ENCODE peak calls at places on chromosomes 5 and 9, in four cellular contexts. One of them, this sample, is unnamed.

GRCh38 chr9:82593436-82593835 is 469.5 kb downstream of the RASEF start:
- DNase-seq in sigmoid colon: no peak
- DNase-seq in cardiac muscle cell: no peak
- DNase-seq in heart left ventricle: no peak
- DNase-seq in this sample: no peak

GRCh38 chr5:67813879-67814539 is 401.5 kb upstream of the PIK3R1 start:
- DNase-seq in sigmoid colon: no peak
- DNase-seq in cardiac muscle cell: peak; percentile 90
- DNase-seq in heart left ventricle: no peak
- DNase-seq in this sample: peak; percentile 42

GRCh38 chr5:31149072-31149471 is 44.4 kb upstream of the CDH6 start:
- DNase-seq in sigmoid colon: no peak
- DNase-seq in cardiac muscle cell: peak; percentile 33
- DNase-seq in heart left ventricle: no peak
- DNase-seq in this sample: no peak

GRCh38 chr5:80255425-80255751 is 460 bp downstream of the SERINC5 start:
- DNase-seq in sigmoid colon: peak; percentile 88
- DNase-seq in cardiac muscle cell: peak; percentile 68
- DNase-seq in heart left ventricle: peak; percentile 68
- DNase-seq in this sample: peak; percentile 49

GRCh38 chr5:150671509-150672236 is 10.6 kb downstream of the MYOZ3 start:
- DNase-seq in sigmoid colon: no peak
- DNase-seq in cardiac muscle cell: peak; percentile 18
- DNase-seq in heart left ventricle: peak; percentile 23
- DNase-seq in this sample: no peak

GRCh38 chr5:137402436-137403187 is 96.5 kb downstream of the SPOCK1 start:
- DNase-seq in sigmoid colon: no peak
- DNase-seq in cardiac muscle cell: no peak
- DNase-seq in heart left ventricle: no peak
- DNase-seq in this sample: no peak

GRCh38 chr9:79974806-79975422 is 403.1 kb downstream of the TLE4 start:
- DNase-seq in sigmoid colon: no peak
- DNase-seq in cardiac muscle cell: no peak
- DNase-seq in heart left ventricle: no peak
- DNase-seq in this sample: no peak

GRCh38 chr5:174067499-174067898 is 22.0 kb downstream of the NSG2 start:
- DNase-seq in sigmoid colon: no peak
- DNase-seq in cardiac muscle cell: no peak
- DNase-seq in heart left ventricle: no peak
- DNase-seq in this sample: no peak

GRCh38 chr9:89528540-89528939 is 30.6 kb upstream of the SEMA4D start:
- DNase-seq in sigmoid colon: no peak
- DNase-seq in cardiac muscle cell: no peak
- DNase-seq in heart left ventricle: no peak
- DNase-seq in this sample: no peak

GRCh38 chr5:122661496-122662180 is 113.2 kb upstream of the SNX2 start:
- DNase-seq in sigmoid colon: no peak
- DNase-seq in cardiac muscle cell: peak; percentile 80
- DNase-seq in heart left ventricle: no peak
- DNase-seq in this sample: peak; percentile 45

GRCh38 chr5:38808666-38809343 is 37.0 kb upstream of the OSMR start:
- DNase-seq in sigmoid colon: no peak
- DNase-seq in cardiac muscle cell: no peak
- DNase-seq in heart left ventricle: no peak
- DNase-seq in this sample: no peak

GRCh38 chr5:139445325-139446170 is 6.2 kb upstream of the DNAJC18 start:
- DNase-seq in sigmoid colon: no peak
- DNase-seq in cardiac muscle cell: peak; percentile 89
- DNase-seq in heart left ventricle: no peak
- DNase-seq in this sample: peak; percentile 73

GRCh38 chr5:75366787-75367186 is 29.8 kb downstream of the HMGCR start:
- DNase-seq in sigmoid colon: no peak
- DNase-seq in cardiac muscle cell: no peak
- DNase-seq in heart left ventricle: no peak
- DNase-seq in this sample: no peak

GRCh38 chr9:135336722-135337490 is 142.7 kb upstream of the PPP1R26 start:
- DNase-seq in sigmoid colon: no peak
- DNase-seq in cardiac muscle cell: no peak
- DNase-seq in heart left ventricle: peak; percentile 1
- DNase-seq in this sample: no peak

GRCh38 chr9:108704156-108704852 is 151.5 kb downstream of the ACTL7B start:
- DNase-seq in sigmoid colon: no peak
- DNase-seq in cardiac muscle cell: peak; percentile 55
- DNase-seq in heart left ventricle: no peak
- DNase-seq in this sample: peak; percentile 2

GRCh38 chr5:62029303-62029702 is 276.7 kb upstream of the KIF2A start:
- DNase-seq in sigmoid colon: no peak
- DNase-seq in cardiac muscle cell: no peak
- DNase-seq in heart left ventricle: no peak
- DNase-seq in this sample: peak; percentile 64

GRCh38 chr9:70420267-70421019 is 6.0 kb upstream of the KLF9 start:
- DNase-seq in sigmoid colon: peak; percentile 99
- DNase-seq in cardiac muscle cell: peak; percentile 99
- DNase-seq in heart left ventricle: peak; percentile 97
- DNase-seq in this sample: peak; percentile 80

GRCh38 chr5:112689510-112689909 is 48.2 kb upstream of the APC start:
- DNase-seq in sigmoid colon: no peak
- DNase-seq in cardiac muscle cell: peak; percentile 32
- DNase-seq in heart left ventricle: no peak
- DNase-seq in this sample: no peak

GRCh38 chr5:1299511-1299850 is 4.6 kb upstream of the TERT start:
- DNase-seq in sigmoid colon: peak; percentile 52
- DNase-seq in cardiac muscle cell: no peak
- DNase-seq in heart left ventricle: no peak
- DNase-seq in this sample: no peak

GRCh38 chr9:7370378-7370777 is 429.2 kb downstream of the DMAC1 start:
- DNase-seq in sigmoid colon: no peak
- DNase-seq in cardiac muscle cell: peak; percentile 30
- DNase-seq in heart left ventricle: no peak
- DNase-seq in this sample: no peak

GRCh38 chr5:139190125-139190524 is 8.0 kb downstream of the SIL1 start:
- DNase-seq in sigmoid colon: peak; percentile 27
- DNase-seq in cardiac muscle cell: peak; percentile 92
- DNase-seq in heart left ventricle: no peak
- DNase-seq in this sample: peak; percentile 84

GRCh38 chr5:74543162-74543995 is 97.1 kb downstream of the ENC1 start:
- DNase-seq in sigmoid colon: no peak
- DNase-seq in cardiac muscle cell: peak; percentile 89
- DNase-seq in heart left ventricle: no peak
- DNase-seq in this sample: peak; percentile 84

GRCh38 chr5:135691116-135691515 is 112.3 kb upstream of the CXCL14 start:
- DNase-seq in sigmoid colon: no peak
- DNase-seq in cardiac muscle cell: no peak
- DNase-seq in heart left ventricle: no peak
- DNase-seq in this sample: no peak

GRCh38 chr5:14400085-14400484 is 181.5 kb upstream of the OTULINL start:
- DNase-seq in sigmoid colon: no peak
- DNase-seq in cardiac muscle cell: peak; percentile 55
- DNase-seq in heart left ventricle: no peak
- DNase-seq in this sample: peak; percentile 72
- H3K4me3 ChIP-seq in sigmoid colon: no peak overlapping the region
- H3K4me3 ChIP-seq in cardiac muscle cell: no peak overlapping the region
- H3K4me3 ChIP-seq in heart left ventricle: no peak overlapping the region
- H3K4me3 ChIP-seq in this sample: no peak overlapping the region

GRCh38 chr9:27527702-27528277 is 1.8 kb downstream of the MOB3B start:
- DNase-seq in sigmoid colon: no peak
- DNase-seq in cardiac muscle cell: no peak
- DNase-seq in heart left ventricle: no peak
- DNase-seq in this sample: no peak
- H3K4me3 ChIP-seq in sigmoid colon: peak overlapping the region; percentile 74
- H3K4me3 ChIP-seq in cardiac muscle cell: peak overlapping the region; percentile 51
- H3K4me3 ChIP-seq in heart left ventricle: peak overlapping the region; percentile 80
- H3K4me3 ChIP-seq in this sample: peak overlapping the region; percentile 63

DNA sequence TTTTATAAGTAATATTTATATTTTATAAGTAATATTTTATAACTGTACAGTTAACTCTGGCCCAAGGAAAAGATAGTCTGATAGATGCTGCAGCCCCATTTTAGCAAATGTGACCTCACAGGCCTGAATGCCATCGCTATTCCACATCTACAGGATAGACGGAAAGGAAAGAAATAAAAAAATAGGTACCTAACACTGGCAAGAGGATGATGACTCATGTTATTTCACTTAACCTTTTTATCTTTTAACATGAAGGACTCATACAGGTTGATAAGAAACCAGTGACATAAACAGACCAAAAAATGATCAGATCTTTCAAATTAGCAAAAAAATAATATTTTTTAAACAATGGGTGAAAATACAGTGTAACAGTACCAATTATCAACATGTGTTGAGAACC is 2.7 kb downstream of the CD274 start:
- DNase-seq in sigmoid colon: no peak
- DNase-seq in cardiac muscle cell: no peak
- DNase-seq in heart left ventricle: no peak
- DNase-seq in this sample: no peak
- H3K4me3 ChIP-seq in sigmoid colon: no peak overlapping the region
- H3K4me3 ChIP-seq in cardiac muscle cell: no peak overlapping the region
- H3K4me3 ChIP-seq in heart left ventricle: peak overlapping the region; percentile 62
- H3K4me3 ChIP-seq in this sample: no peak overlapping the region

GRCh38 chr5:88758584-88758983 is 124.4 kb downstream of the MEF2C start:
- DNase-seq in sigmoid colon: no peak
- DNase-seq in cardiac muscle cell: no peak
- DNase-seq in heart left ventricle: no peak
- DNase-seq in this sample: no peak

GRCh38 chr5:88756953-88757352 is 126.0 kb downstream of the MEF2C start:
- DNase-seq in sigmoid colon: no peak
- DNase-seq in cardiac muscle cell: no peak
- DNase-seq in heart left ventricle: no peak
- DNase-seq in this sample: no peak

GRCh38 chr5:88761939-88762338 is 121.0 kb downstream of the MEF2C start:
- DNase-seq in sigmoid colon: no peak
- DNase-seq in cardiac muscle cell: no peak
- DNase-seq in heart left ventricle: no peak
- DNase-seq in this sample: no peak

GRCh38 chr5:88760512-88760911 is 122.5 kb downstream of the MEF2C start:
- DNase-seq in sigmoid colon: no peak
- DNase-seq in cardiac muscle cell: no peak
- DNase-seq in heart left ventricle: no peak
- DNase-seq in this sample: no peak

DNA sequence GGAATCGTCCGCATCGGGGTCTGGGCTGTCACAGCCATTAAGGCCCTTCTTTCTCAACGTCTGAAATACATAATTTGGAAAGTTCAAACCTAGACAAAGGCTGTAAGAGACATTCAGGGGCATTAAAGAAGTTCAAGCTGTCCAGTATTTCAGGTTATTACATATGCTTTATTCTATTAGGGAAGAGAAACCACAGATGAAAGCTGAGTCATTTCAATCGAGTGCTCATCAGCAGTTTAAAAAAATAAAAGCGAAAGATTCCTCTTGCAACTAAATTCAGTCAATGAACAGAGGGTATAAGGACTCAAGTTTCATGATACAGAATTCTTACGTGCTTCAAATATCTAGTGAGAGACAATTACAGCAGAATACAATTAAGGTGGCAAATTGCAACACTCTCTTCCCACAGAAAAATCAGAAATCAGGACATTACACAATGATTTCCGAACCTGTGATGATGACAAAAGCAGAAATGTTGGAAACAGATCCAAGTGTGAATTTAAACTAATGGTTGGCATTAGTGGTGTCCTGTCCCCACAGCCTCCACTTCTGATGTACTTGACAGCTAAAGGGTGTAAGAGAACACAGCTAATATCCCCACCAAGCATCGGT is 121.6 kb downstream of the MEF2C start:
- DNase-seq in sigmoid colon: no peak
- DNase-seq in cardiac muscle cell: peak; percentile 19
- DNase-seq in heart left ventricle: no peak
- DNase-seq in this sample: peak; percentile 6
- H3K4me3 ChIP-seq in sigmoid colon: no peak overlapping the region
- H3K4me3 ChIP-seq in cardiac muscle cell: no peak overlapping the region
- H3K4me3 ChIP-seq in heart left ventricle: peak overlapping the region; percentile 18
- H3K4me3 ChIP-seq in this sample: no peak overlapping the region

DNA sequence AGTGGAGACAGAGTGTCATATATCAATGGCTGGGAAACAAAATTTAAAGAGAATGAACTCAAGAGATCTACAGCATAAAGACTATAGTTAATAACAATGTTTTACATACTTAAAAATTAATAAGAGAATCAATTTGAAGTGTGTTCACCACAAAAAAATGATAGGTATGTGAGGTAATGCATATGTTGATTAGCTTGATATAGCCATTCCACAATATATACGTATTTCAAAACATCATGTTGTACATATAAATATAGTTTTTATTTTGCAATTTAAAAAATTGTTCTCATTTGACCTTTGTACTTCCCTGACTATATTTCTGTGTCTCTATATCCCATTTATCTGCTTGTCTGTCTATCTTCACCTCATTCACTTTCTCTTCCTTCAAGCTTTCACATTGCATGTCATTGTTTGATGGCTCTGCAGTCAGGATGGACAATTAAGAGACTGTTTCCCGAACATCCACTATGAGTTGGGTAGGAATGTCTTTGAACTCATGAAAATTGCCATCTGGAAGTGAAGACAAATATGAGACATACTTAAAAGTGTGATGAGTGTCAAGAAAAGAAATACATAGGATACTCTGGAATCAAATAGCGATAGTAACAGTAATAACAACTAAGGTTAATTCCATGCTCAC is 359.9 kb upstream of the ACTBL2 start:
- DNase-seq in sigmoid colon: no peak
- DNase-seq in cardiac muscle cell: no peak
- DNase-seq in heart left ventricle: no peak
- DNase-seq in this sample: no peak
- H3K4me3 ChIP-seq in sigmoid colon: no peak overlapping the region
- H3K4me3 ChIP-seq in cardiac muscle cell: no peak overlapping the region
- H3K4me3 ChIP-seq in heart left ventricle: no peak overlapping the region
- H3K4me3 ChIP-seq in this sample: no peak overlapping the region

GRCh38 chr5:179732918-179733763 is 519 bp downstream of the MAML1 start:
- DNase-seq in sigmoid colon: peak; percentile 71
- DNase-seq in cardiac muscle cell: peak; percentile 33
- DNase-seq in heart left ventricle: peak; percentile 30
- DNase-seq in this sample: peak; percentile 7

GRCh38 chr5:179732412-179732917 is at the start of gene MAML1:
- DNase-seq in sigmoid colon: peak; percentile 100
- DNase-seq in cardiac muscle cell: peak; percentile 100
- DNase-seq in heart left ventricle: peak; percentile 100
- DNase-seq in this sample: peak; percentile 100

GRCh38 chr5:179733764-179734126 is 1.1 kb downstream of the MAML1 start:
- DNase-seq in sigmoid colon: no peak
- DNase-seq in cardiac muscle cell: no peak
- DNase-seq in heart left ventricle: no peak
- DNase-seq in this sample: no peak

GRCh38 chr5:179731791-179732411 is 721 bp upstream of the MAML1 start:
- DNase-seq in sigmoid colon: peak; percentile 69
- DNase-seq in cardiac muscle cell: peak; percentile 90
- DNase-seq in heart left ventricle: peak; percentile 11
- DNase-seq in this sample: no peak

GRCh38 chr5:179734536-179735164 is 2.0 kb downstream of the MAML1 start:
- DNase-seq in sigmoid colon: no peak
- DNase-seq in cardiac muscle cell: no peak
- DNase-seq in heart left ventricle: no peak
- DNase-seq in this sample: no peak
- H3K4me3 ChIP-seq in sigmoid colon: peak overlapping the region; percentile 86
- H3K4me3 ChIP-seq in cardiac muscle cell: peak overlapping the region; percentile 82
- H3K4me3 ChIP-seq in heart left ventricle: peak overlapping the region; percentile 95
- H3K4me3 ChIP-seq in this sample: peak overlapping the region; percentile 77

GRCh38 chr9:131736440-131736839 is 3.4 kb downstream of the RAPGEF1 start:
- DNase-seq in sigmoid colon: no peak
- DNase-seq in cardiac muscle cell: no peak
- DNase-seq in heart left ventricle: no peak
- DNase-seq in this sample: no peak
- H3K4me3 ChIP-seq in sigmoid colon: no peak overlapping the region
- H3K4me3 ChIP-seq in cardiac muscle cell: no peak overlapping the region
- H3K4me3 ChIP-seq in heart left ventricle: peak overlapping the region; percentile 17
- H3K4me3 ChIP-seq in this sample: no peak overlapping the region

GRCh38 chr5:151699071-151699901 is 12.6 kb upstream of the SPARC start:
- DNase-seq in sigmoid colon: peak; percentile 88
- DNase-seq in cardiac muscle cell: peak; percentile 98
- DNase-seq in heart left ventricle: peak; percentile 82
- DNase-seq in this sample: peak; percentile 98
- H3K4me3 ChIP-seq in sigmoid colon: peak overlapping the region; percentile 2
- H3K4me3 ChIP-seq in cardiac muscle cell: no peak overlapping the region
- H3K4me3 ChIP-seq in heart left ventricle: no peak overlapping the region
- H3K4me3 ChIP-seq in this sample: no peak overlapping the region